ENCODE peak calls at places on chromosome 1, in ten cellular contexts. One of them, this sample, is unnamed.

GRCh38 chr1:37556712-37557196 is at the start of gene DNALI1:
- DNase-seq in foreskin fibroblast: peak; percentile 88
- DNase-seq in testis: peak; percentile 94
- DNase-seq in breast epithelium: peak; percentile 89
- DNase-seq in AG10803: peak; percentile 77
- DNase-seq in thoracic aorta: peak; percentile 49
- DNase-seq in AG04450: peak; percentile 81
- DNase-seq in dorsolateral prefrontal cortex: peak; percentile 60
- DNase-seq in AG09319: peak; percentile 67
- DNase-seq in GM13977: peak; percentile 72
- DNase-seq in this sample: peak; percentile 76

GRCh38 chr1:99850458-99850974 is 355 bp downstream of the AGL start:
- DNase-seq in testis: peak; percentile 24
- DNase-seq in GM13977: no peak
- DNase-seq in AG09319: no peak
- DNase-seq in dorsolateral prefrontal cortex: no peak
- DNase-seq in thoracic aorta: no peak
- DNase-seq in AG04450: no peak
- DNase-seq in AG10803: peak; percentile 4
- DNase-seq in foreskin fibroblast: peak; percentile 1
- DNase-seq in breast epithelium: no peak
- DNase-seq in this sample: no peak

GRCh38 chr1:2231667-2232254 is 3.6 kb downstream of the SKI start:
- DNase-seq in AG09319: peak; percentile 53
- DNase-seq in thoracic aorta: peak; percentile 77
- DNase-seq in dorsolateral prefrontal cortex: peak; percentile 56
- DNase-seq in foreskin fibroblast: peak; percentile 84
- DNase-seq in AG04450: no peak
- DNase-seq in GM13977: no peak
- DNase-seq in breast epithelium: peak; percentile 84
- DNase-seq in testis: peak; percentile 84
- DNase-seq in AG10803: peak; percentile 87
- DNase-seq in this sample: peak; percentile 61

GRCh38 chr1:218101409-218101808 is 183.7 kb upstream of the RRP15 start:
- DNase-seq in AG09319: no peak
- DNase-seq in AG04450: no peak
- DNase-seq in dorsolateral prefrontal cortex: no peak
- DNase-seq in AG10803: no peak
- DNase-seq in breast epithelium: no peak
- DNase-seq in GM13977: no peak
- DNase-seq in foreskin fibroblast: no peak
- DNase-seq in thoracic aorta: no peak
- DNase-seq in testis: no peak
- DNase-seq in this sample: no peak

GRCh38 chr1:238319957-238320356 is 429.2 kb upstream of the ZP4 start:
- DNase-seq in foreskin fibroblast: no peak
- DNase-seq in AG04450: no peak
- DNase-seq in dorsolateral prefrontal cortex: no peak
- DNase-seq in GM13977: no peak
- DNase-seq in AG10803: no peak
- DNase-seq in breast epithelium: no peak
- DNase-seq in thoracic aorta: no peak
- DNase-seq in testis: no peak
- DNase-seq in AG09319: no peak
- DNase-seq in this sample: no peak

GRCh38 chr1:246582301-246583055 is 16.2 kb downstream of the CNST start:
- DNase-seq in thoracic aorta: no peak
- DNase-seq in testis: no peak
- DNase-seq in AG10803: no peak
- DNase-seq in AG09319: no peak
- DNase-seq in dorsolateral prefrontal cortex: no peak
- DNase-seq in breast epithelium: no peak
- DNase-seq in AG04450: no peak
- DNase-seq in GM13977: no peak
- DNase-seq in foreskin fibroblast: no peak
- DNase-seq in this sample: no peak

GRCh38 chr1:152946248-152946647 is 758 bp upstream of the SPRR5 start:
- DNase-seq in AG04450: no peak
- DNase-seq in GM13977: no peak
- DNase-seq in AG10803: no peak
- DNase-seq in testis: no peak
- DNase-seq in dorsolateral prefrontal cortex: no peak
- DNase-seq in foreskin fibroblast: no peak
- DNase-seq in breast epithelium: no peak
- DNase-seq in thoracic aorta: no peak
- DNase-seq in AG09319: no peak
- DNase-seq in this sample: no peak

GRCh38 chr1:2130156-2130555 is 64.4 kb downstream of the FAAP20 start:
- DNase-seq in foreskin fibroblast: no peak
- DNase-seq in AG10803: no peak
- DNase-seq in testis: no peak
- DNase-seq in thoracic aorta: no peak
- DNase-seq in dorsolateral prefrontal cortex: no peak
- DNase-seq in AG04450: no peak
- DNase-seq in AG09319: no peak
- DNase-seq in breast epithelium: no peak
- DNase-seq in GM13977: no peak
- DNase-seq in this sample: no peak

GRCh38 chr1:24283326-24284155 is 35.6 kb upstream of the GRHL3 start:
- DNase-seq in testis: no peak
- DNase-seq in thoracic aorta: no peak
- DNase-seq in AG04450: no peak
- DNase-seq in AG10803: peak; percentile 69
- DNase-seq in breast epithelium: no peak
- DNase-seq in AG09319: peak; percentile 44
- DNase-seq in dorsolateral prefrontal cortex: peak; percentile 15
- DNase-seq in GM13977: no peak
- DNase-seq in foreskin fibroblast: peak; percentile 53
- DNase-seq in this sample: peak; percentile 39

GRCh38 chr1:24288479-24288878 is 30.7 kb upstream of the GRHL3 start:
- DNase-seq in GM13977: no peak
- DNase-seq in testis: no peak
- DNase-seq in AG04450: no peak
- DNase-seq in foreskin fibroblast: no peak
- DNase-seq in breast epithelium: no peak
- DNase-seq in thoracic aorta: no peak
- DNase-seq in dorsolateral prefrontal cortex: no peak
- DNase-seq in AG09319: no peak
- DNase-seq in AG10803: no peak
- DNase-seq in this sample: no peak

GRCh38 chr1:24285231-24285630 is 33.9 kb upstream of the GRHL3 start:
- DNase-seq in AG09319: no peak
- DNase-seq in thoracic aorta: no peak
- DNase-seq in GM13977: no peak
- DNase-seq in breast epithelium: no peak
- DNase-seq in AG10803: no peak
- DNase-seq in foreskin fibroblast: no peak
- DNase-seq in AG04450: no peak
- DNase-seq in dorsolateral prefrontal cortex: no peak
- DNase-seq in testis: no peak
- DNase-seq in this sample: no peak

GRCh38 chr1:24284156-24284471 is 35.0 kb upstream of the GRHL3 start:
- DNase-seq in breast epithelium: no peak
- DNase-seq in AG04450: no peak
- DNase-seq in AG09319: no peak
- DNase-seq in GM13977: no peak
- DNase-seq in AG10803: no peak
- DNase-seq in testis: no peak
- DNase-seq in dorsolateral prefrontal cortex: no peak
- DNase-seq in thoracic aorta: no peak
- DNase-seq in foreskin fibroblast: no peak
- DNase-seq in this sample: peak; percentile 31

GRCh38 chr1:24286246-24287010 is 32.7 kb upstream of the GRHL3 start:
- DNase-seq in AG04450: no peak
- DNase-seq in foreskin fibroblast: no peak
- DNase-seq in dorsolateral prefrontal cortex: no peak
- DNase-seq in thoracic aorta: no peak
- DNase-seq in AG09319: no peak
- DNase-seq in breast epithelium: no peak
- DNase-seq in GM13977: no peak
- DNase-seq in testis: no peak
- DNase-seq in AG10803: no peak
- DNase-seq in this sample: no peak
- TF ChIP-seq CTCF in AG04450: no peak
- TF ChIP-seq CTCF in foreskin fibroblast: no peak
- TF ChIP-seq CTCF in dorsolateral prefrontal cortex: no peak
- TF ChIP-seq CTCF in thoracic aorta: no peak
- TF ChIP-seq CTCF in AG09319: no peak
- TF ChIP-seq CTCF in breast epithelium: no peak
- TF ChIP-seq CTCF in GM13977: no peak
- TF ChIP-seq CTCF in testis: no peak
- TF ChIP-seq CTCF in AG10803: no peak
- TF ChIP-seq CTCF in this sample: no peak

GRCh38 chr1:30977511-30977910 is 69.0 kb upstream of the SDC3 start:
- DNase-seq in AG10803: no peak
- DNase-seq in testis: no peak
- DNase-seq in thoracic aorta: no peak
- DNase-seq in AG04450: no peak
- DNase-seq in foreskin fibroblast: no peak
- DNase-seq in GM13977: no peak
- DNase-seq in dorsolateral prefrontal cortex: no peak
- DNase-seq in AG09319: no peak
- DNase-seq in breast epithelium: no peak
- DNase-seq in this sample: no peak

GRCh38 chr1:30974536-30974935 is 66.0 kb upstream of the SDC3 start:
- DNase-seq in AG10803: no peak
- DNase-seq in AG04450: no peak
- DNase-seq in testis: no peak
- DNase-seq in dorsolateral prefrontal cortex: no peak
- DNase-seq in foreskin fibroblast: no peak
- DNase-seq in thoracic aorta: no peak
- DNase-seq in GM13977: no peak
- DNase-seq in breast epithelium: no peak
- DNase-seq in AG09319: no peak
- DNase-seq in this sample: no peak

GRCh38 chr1:30976143-30976542 is 67.6 kb upstream of the SDC3 start:
- DNase-seq in AG10803: peak; percentile 78
- DNase-seq in AG04450: no peak
- DNase-seq in GM13977: no peak
- DNase-seq in AG09319: no peak
- DNase-seq in foreskin fibroblast: no peak
- DNase-seq in breast epithelium: no peak
- DNase-seq in testis: no peak
- DNase-seq in dorsolateral prefrontal cortex: no peak
- DNase-seq in thoracic aorta: no peak
- DNase-seq in this sample: no peak

GRCh38 chr1:30975217-30975616 is 66.7 kb upstream of the SDC3 start:
- DNase-seq in AG10803: no peak
- DNase-seq in breast epithelium: no peak
- DNase-seq in dorsolateral prefrontal cortex: no peak
- DNase-seq in AG09319: no peak
- DNase-seq in AG04450: no peak
- DNase-seq in foreskin fibroblast: no peak
- DNase-seq in GM13977: no peak
- DNase-seq in testis: no peak
- DNase-seq in thoracic aorta: no peak
- DNase-seq in this sample: no peak

DNA sequence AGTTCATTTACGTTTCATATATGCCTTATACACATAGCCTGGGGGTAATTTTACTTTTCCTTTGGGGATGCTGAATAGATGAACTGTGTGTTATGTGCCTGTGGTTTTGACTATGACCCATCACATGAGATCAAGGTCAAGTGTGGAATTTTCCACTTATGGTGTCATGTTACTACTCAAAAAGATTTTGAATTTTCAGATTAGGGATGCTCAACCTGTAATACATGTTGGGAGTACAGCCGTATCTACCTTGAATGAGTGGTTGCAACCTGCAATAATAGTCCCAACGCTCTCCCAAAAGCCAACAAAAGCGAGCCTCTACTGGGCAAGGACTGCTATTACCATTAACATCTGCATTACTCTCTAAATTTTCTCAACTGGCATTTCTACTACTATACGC is 68.5 kb upstream of the SDC3 start:
- DNase-seq in testis: no peak
- DNase-seq in GM13977: no peak
- DNase-seq in AG10803: peak; percentile 35
- DNase-seq in thoracic aorta: no peak
- DNase-seq in foreskin fibroblast: peak; percentile 48
- DNase-seq in dorsolateral prefrontal cortex: no peak
- DNase-seq in breast epithelium: no peak
- DNase-seq in AG04450: peak; percentile 23
- DNase-seq in AG09319: no peak
- DNase-seq in this sample: no peak
- TF ChIP-seq CTCF in testis: peak; percentile 25
- TF ChIP-seq CTCF in GM13977: peak; percentile 16
- TF ChIP-seq CTCF in AG10803: no peak
- TF ChIP-seq CTCF in thoracic aorta: no peak
- TF ChIP-seq CTCF in foreskin fibroblast: no peak
- TF ChIP-seq CTCF in dorsolateral prefrontal cortex: no peak
- TF ChIP-seq CTCF in breast epithelium: no peak
- TF ChIP-seq CTCF in AG04450: peak; percentile 46
- TF ChIP-seq CTCF in AG09319: peak; percentile 12
- TF ChIP-seq CTCF in this sample: peak; percentile 33

DNA sequence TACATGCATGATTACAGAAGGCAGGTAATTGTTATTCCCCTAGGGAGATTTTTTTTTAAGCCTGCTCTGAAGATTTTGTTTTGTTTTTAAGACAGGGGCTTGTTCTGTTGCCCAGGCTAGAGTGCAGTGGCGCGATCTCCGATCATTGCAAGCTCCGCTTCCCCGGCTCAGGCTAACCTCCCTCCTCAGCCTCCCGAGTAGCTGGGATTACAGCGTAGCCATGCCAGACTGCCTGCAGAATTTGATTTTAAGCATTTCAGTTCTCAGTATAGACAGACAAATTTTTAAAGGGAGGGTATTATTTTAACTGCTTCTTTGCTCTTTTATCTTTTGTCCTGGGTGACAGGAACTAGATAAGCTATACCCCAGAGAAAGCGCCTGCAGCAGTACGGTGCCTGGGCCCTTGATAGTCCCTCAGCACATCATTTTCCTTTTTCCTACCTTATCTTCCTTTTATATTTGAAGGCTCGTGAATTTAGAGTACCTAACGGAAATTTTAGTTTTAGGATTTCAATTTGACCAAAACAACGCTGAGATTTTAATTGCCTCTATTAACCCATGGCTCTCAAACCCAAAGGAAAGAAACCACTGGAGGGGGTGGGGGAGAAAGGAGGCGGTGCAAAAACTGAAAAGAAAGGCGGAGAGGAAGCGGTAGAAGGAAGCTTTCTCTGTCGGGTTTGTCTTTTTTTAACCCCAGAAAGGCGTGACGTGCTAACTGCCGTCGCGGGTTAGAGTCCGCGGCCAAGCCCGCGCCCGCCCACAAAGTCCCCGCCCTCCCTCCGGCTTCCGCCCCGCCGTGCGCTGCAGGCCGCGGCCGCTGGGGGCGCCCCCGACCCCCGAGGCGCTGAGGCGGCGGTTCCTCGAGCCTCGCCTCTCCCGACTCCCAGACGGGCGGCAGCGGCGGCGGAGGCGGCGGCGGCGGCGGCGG is at the start of gene EEIG2:
- DNase-seq in thoracic aorta: peak; percentile 16
- DNase-seq in dorsolateral prefrontal cortex: peak; percentile 82
- DNase-seq in breast epithelium: peak; percentile 61
- DNase-seq in AG10803: peak; percentile 78
- DNase-seq in foreskin fibroblast: peak; percentile 84
- DNase-seq in GM13977: peak; percentile 93
- DNase-seq in AG09319: peak; percentile 49
- DNase-seq in testis: peak; percentile 88
- DNase-seq in AG04450: peak; percentile 59
- DNase-seq in this sample: peak; percentile 87
- TF ChIP-seq CTCF in thoracic aorta: peak; percentile 76
- TF ChIP-seq CTCF in dorsolateral prefrontal cortex: peak; percentile 67
- TF ChIP-seq CTCF in breast epithelium: peak; percentile 86
- TF ChIP-seq CTCF in AG10803: no peak
- TF ChIP-seq CTCF in foreskin fibroblast: peak; percentile 48
- TF ChIP-seq CTCF in GM13977: peak; percentile 90
- TF ChIP-seq CTCF in AG09319: peak; percentile 36
- TF ChIP-seq CTCF in testis: peak; percentile 95
- TF ChIP-seq CTCF in AG04450: peak; percentile 55
- TF ChIP-seq CTCF in this sample: peak; percentile 63

GRCh38 chr1:248873409-248873992 is 14.6 kb upstream of the ZNF692 start:
- DNase-seq in testis: peak; percentile 97
- DNase-seq in AG10803: peak; percentile 95
- DNase-seq in breast epithelium: peak; percentile 96
- DNase-seq in GM13977: peak; percentile 78
- DNase-seq in dorsolateral prefrontal cortex: peak; percentile 97
- DNase-seq in foreskin fibroblast: peak; percentile 91
- DNase-seq in thoracic aorta: peak; percentile 73
- DNase-seq in AG09319: peak; percentile 94
- DNase-seq in AG04450: peak; percentile 94
- DNase-seq in this sample: peak; percentile 98
- TF ChIP-seq CTCF in testis: no peak
- TF ChIP-seq CTCF in AG10803: peak; percentile 3
- TF ChIP-seq CTCF in breast epithelium: no peak
- TF ChIP-seq CTCF in GM13977: no peak
- TF ChIP-seq CTCF in dorsolateral prefrontal cortex: peak; percentile 11
- TF ChIP-seq CTCF in foreskin fibroblast: no peak
- TF ChIP-seq CTCF in thoracic aorta: no peak
- TF ChIP-seq CTCF in AG09319: no peak
- TF ChIP-seq CTCF in AG04450: peak; percentile 19
- TF ChIP-seq CTCF in this sample: no peak

This sample was measured in Calu3.